ENCODE peak calls at places on chromosomes 12 and 14, in five cellular contexts. S, T, C, M and F are unnamed samples.

GRCh38 chr14:85596562-85596961 is 66.6 kb downstream of the FLRT2 start:
- DNase-seq in T (no peak), S (no peak), M (peak; percentile 11), C (no peak), F (no peak)

GRCh38 chr14:79473676-79474075 is 737.6 kb downstream of the DIO2 start:
- DNase-seq in C (no peak), M (no peak), S (no peak), T (no peak), F (no peak)

GRCh38 chr12:96247567-96247962 is 53.4 kb downstream of the ELK3 start:
- DNase-seq in M (no peak), C (peak; percentile 68), S (no peak), T (no peak), F (no peak)

GRCh38 chr14:75205586-75205985 is 29.2 kb upstream of the TMED10 start:
- DNase-seq in C (peak; percentile 76), T (no peak), S (no peak), M (no peak), F (no peak)

GRCh38 chr12:90333939-90334338 is 621.0 kb downstream of the CCER1 start:
- DNase-seq in T (no peak), M (no peak), C (peak; percentile 47), S (no peak), F (no peak)

GRCh38 chr12:78759387-78759786 is 105.2 kb upstream of the SYT1 start:
- DNase-seq in C (peak; percentile 40), T (no peak), M (no peak), S (no peak), F (peak; percentile 34)

GRCh38 chr12:60257063-60257462 is 661.2 kb downstream of the SLC16A7 start:
- DNase-seq in T (no peak), C (peak; percentile 81), S (no peak), M (no peak), F (peak; percentile 4)

GRCh38 chr12:103933237-103933636 is 3.0 kb downstream of the HSP90B1 start:
- DNase-seq in T (no peak), S (no peak), C (no peak), M (no peak), F (peak; percentile 23)

GRCh38 chr12:132604108-132605054 is 6.0 kb downstream of the LRCOL1 start:
- DNase-seq in S (no peak), T (no peak), M (no peak), C (no peak), F (no peak)

GRCh38 chr12:33589609-33590114 is 150.0 kb upstream of the SYT10 start:
- DNase-seq in T (no peak), C (no peak), M (no peak), S (no peak), F (no peak)

GRCh38 chr12:82862069-82862841 is 175.5 kb downstream of the TMTC2 start:
- DNase-seq in M (no peak), T (no peak), S (no peak), C (no peak), F (no peak)

GRCh38 chr12:56804169-56804568 is 41.0 kb downstream of the HSD17B6 start:
- DNase-seq in M (no peak), T (no peak), S (no peak), C (no peak), F (no peak)

GRCh38 chr12:69738351-69739286 is at the start of gene RAB3IP:
- DNase-seq in S (peak; percentile 82), C (peak; percentile 75), T (peak; percentile 91), M (peak; percentile 88), F (peak; percentile 89)

GRCh38 chr12:131091976-131092691 is 138.4 kb downstream of the ADGRD1 start:
- DNase-seq in C (no peak), S (no peak), T (peak; percentile 9), M (no peak), F (no peak)

GRCh38 chr14:91332448-91333059 is 85.1 kb downstream of the CCDC88C start:
- DNase-seq in S (no peak), M (no peak), T (no peak), C (no peak), F (no peak)

GRCh38 chr12:19190292-19191031 is 60.9 kb downstream of the PLEKHA5 start:
- DNase-seq in C (peak; percentile 54), S (no peak), T (no peak), M (no peak), F (no peak)

GRCh38 chr14:58639842-58640484 is 2.2 kb downstream of the DACT1 start:
- DNase-seq in S (no peak), C (peak; percentile 87), M (peak; percentile 63), T (no peak), F (peak; percentile 71)

GRCh38 chr12:19437996-19438395 is 1.3 kb upstream of the AEBP2 start:
- DNase-seq in M (no peak), C (no peak), T (no peak), S (no peak), F (peak; percentile 80)

GRCh38 chr12:67056329-67056728 is 212.8 kb upstream of the CAND1 start:
- DNase-seq in S (no peak), C (peak; percentile 45), M (no peak), T (no peak), F (no peak)

GRCh38 chr12:124020398-124021024 is 47.5 kb downstream of the ZNF664 start:
- DNase-seq in T (no peak), S (no peak), C (no peak), M (no peak), F (no peak)

GRCh38 chr14:100534528-100535286 is 52.5 kb downstream of the BEGAIN start:
- DNase-seq in S (no peak), T (peak; percentile 21), M (no peak), C (peak; percentile 60), F (no peak)

GRCh38 chr14:37262649-37263048 is 64.9 kb downstream of the MIPOL1 start:
- DNase-seq in C (no peak), S (no peak), M (peak; percentile 83), T (no peak), F (peak; percentile 16)

GRCh38 chr14:84482256-84483071 is 1047.5 kb upstream of the FLRT2 start:
- DNase-seq in C (peak; percentile 7), M (no peak), S (no peak), T (no peak), F (no peak)

GRCh38 chr12:9256341-9256740 is 48.1 kb upstream of the PZP start:
- DNase-seq in M (no peak), C (no peak), S (no peak), T (no peak), F (peak; percentile 22)